ENCODE peak calls at places on chromosomes 13 and 19, in four cellular contexts. N is H1, R is K562, D is Peyer's patch. H is an unnamed sample.

GRCh38 chr19:48544856-48545750 is 6.9 kb upstream of the SULT2B1 start:
- DNase-seq in N (peak), R (no peak), D (no peak), H (no peak)

GRCh38 chr19:19459099-19459498 is 53.6 kb downstream of the GATAD2A start:
- DNase-seq in N (no peak), R (no peak), D (no peak), H (no peak)

GRCh38 chr19:54201172-54201701 is 579 bp downstream of the RPS9 start:
- DNase-seq in N (no peak), R (no peak), D (no peak), H (no peak)

GRCh38 chr13:93244141-93244917 is 17.7 kb downstream of the GPC6 start:
- DNase-seq in N (no peak), R (no peak), D (no peak), H (no peak)

GRCh38 chr13:101449971-101450748 is 2.3 kb upstream of the ITGBL1 start:
- DNase-seq in N (no peak), R (no peak), D (no peak), H (no peak)

GRCh38 chr19:53912653-53913052 is 3.6 kb downstream of the CACNG7 start:
- DNase-seq in N (peak), R (peak), D (no peak), H (no peak)

GRCh38 chr13:35818577-35819165 is 312.5 kb downstream of the DCLK1 start:
- DNase-seq in N (no peak), R (peak), D (no peak), H (no peak)

GRCh38 chr19:2495651-2496316 is 19.9 kb downstream of the GADD45B start:
- DNase-seq in N (no peak), R (no peak), D (peak), H (no peak)

GRCh38 chr19:35712529-35712909 is 5.3 kb upstream of the KMT2B start:
- DNase-seq in N (no peak), R (no peak), D (no peak), H (no peak)

GRCh38 chr13:100634686-100635085 is 39.9 kb downstream of the TMTC4 start:
- DNase-seq in N (no peak), R (no peak), D (no peak), H (no peak)

GRCh38 chr13:91540157-91540736 is 141.8 kb downstream of the GPC5 start:
- DNase-seq in N (no peak), R (peak), D (no peak), H (no peak)

GRCh38 chr19:44925114-44925891 is 10.9 kb downstream of the APOC1 start:
- DNase-seq in N (no peak), R (no peak), D (no peak), H (no peak)

GRCh38 chr13:97502192-97502591 is 68.2 kb downstream of the RAP2A start:
- DNase-seq in N (no peak), R (no peak), D (no peak), H (no peak)

GRCh38 chr13:42028113-42028799 is 20.2 kb upstream of the DGKH start:
- DNase-seq in N (no peak), R (no peak), D (peak), H (no peak)

GRCh38 chr19:6228523-6229215 is 51.1 kb downstream of the MLLT1 start:
- DNase-seq in N (no peak), R (no peak), D (peak), H (no peak)

GRCh38 chr19:18456279-18456678 is 18.3 kb upstream of the ISYNA1 start:
- DNase-seq in N (no peak), R (no peak), D (no peak), H (no peak)
- TF ChIP-seq POLR2A in N (no peak), R (no peak), D (no peak), H (no peak)

GRCh38 chr19:33324628-33325027 is 22.3 kb upstream of the CEBPA start:
- DNase-seq in N (no peak), R (no peak), D (no peak), H (no peak)
- H3K27ac ChIP-seq in N (no peak), R (no peak), D (no peak), H (no peak)

DNA sequence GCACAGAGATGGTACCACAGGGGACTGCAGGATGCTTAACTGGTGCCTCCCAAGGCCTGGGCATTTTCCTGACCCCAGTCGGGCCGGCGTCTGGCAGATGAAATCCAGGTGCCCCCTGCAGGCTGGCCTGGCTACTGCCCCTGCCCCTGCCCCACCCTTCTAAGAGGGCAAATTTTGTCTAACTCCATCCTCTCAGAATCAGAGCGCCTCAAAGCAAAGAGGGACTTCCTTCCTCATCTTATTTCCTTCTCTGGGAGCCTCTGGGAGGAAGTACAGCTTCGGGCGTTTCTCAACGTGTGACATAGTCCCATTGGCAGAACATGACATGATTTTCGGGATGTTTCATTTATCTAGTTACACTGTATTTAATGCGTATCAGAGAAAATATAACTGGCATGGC is 2.7 kb downstream of the PRKACA start:
- DNase-seq in N (peak), R (peak), D (peak), H (no peak)
- H3K4me3 ChIP-seq in N (no peak), R (no peak), D (no peak), H (no peak)

GRCh38 chr19:18418034-18418724 is 1.0 kb upstream of the SSBP4 start:
- DNase-seq in N (no peak), R (no peak), D (no peak), H (no peak)

GRCh38 chr19:18418725-18419194 is 438 bp upstream of the SSBP4 start:
- DNase-seq in N (no peak), R (peak), D (no peak), H (no peak)

GRCh38 chr19:18416778-18417249 is 2.4 kb upstream of the SSBP4 start:
- DNase-seq in N (peak), R (peak), D (peak), H (no peak)

GRCh38 chr19:18419195-18419698 is at the start of gene SSBP4:
- DNase-seq in N (peak), R (peak), D (peak), H (no peak)

DNA sequence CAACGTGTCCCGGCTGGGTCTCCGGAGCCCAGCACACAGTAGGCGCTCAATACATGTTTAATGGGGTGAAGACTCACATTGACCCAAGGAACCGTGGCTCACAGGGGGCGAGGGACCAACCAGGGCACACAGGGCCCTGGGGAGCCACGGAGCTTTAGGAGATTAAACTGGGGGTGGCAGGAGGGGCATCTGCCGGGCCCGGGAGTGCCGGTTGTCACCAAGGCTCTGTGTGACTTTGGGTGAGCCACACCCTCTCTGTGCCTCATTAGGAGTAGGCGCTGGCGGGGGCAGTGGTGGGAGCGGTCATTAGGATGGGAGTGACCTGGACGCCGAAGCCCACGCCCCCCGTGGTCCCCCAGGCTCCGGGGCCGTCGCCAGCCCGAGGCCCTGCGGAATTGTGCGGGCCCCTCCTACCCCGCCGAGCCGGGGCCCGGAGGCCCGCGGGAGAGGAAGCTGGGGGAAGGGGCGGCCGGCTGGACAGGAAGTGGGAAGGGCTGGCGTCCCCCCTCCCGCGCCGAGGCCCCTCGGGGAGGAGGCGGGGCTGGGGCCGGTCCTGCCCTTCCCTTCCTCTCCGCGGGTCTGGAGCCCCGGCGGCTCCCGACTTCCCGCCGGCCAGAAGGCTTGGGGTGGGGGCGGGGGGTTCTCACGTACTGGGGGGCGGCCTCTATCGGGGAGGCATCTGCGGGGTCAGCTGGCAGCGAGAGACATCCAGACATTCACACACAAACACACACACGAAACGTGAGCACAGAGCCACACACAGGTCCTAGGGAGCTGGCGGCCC is 1.8 kb upstream of the SSBP4 start:
- DNase-seq in N (peak), R (peak), D (no peak), H (no peak)
- TF ChIP-seq POLR2A in N (no peak), R (peak), D (no peak), H (no peak)

GRCh38 chr13:33110386-33110712 is 94.1 kb downstream of the KL start:
- DNase-seq in N (no peak), R (no peak), D (no peak), H (no peak)
- H3K27ac ChIP-seq in N (no peak), R (no peak), D (no peak), H (peak)

DNA sequence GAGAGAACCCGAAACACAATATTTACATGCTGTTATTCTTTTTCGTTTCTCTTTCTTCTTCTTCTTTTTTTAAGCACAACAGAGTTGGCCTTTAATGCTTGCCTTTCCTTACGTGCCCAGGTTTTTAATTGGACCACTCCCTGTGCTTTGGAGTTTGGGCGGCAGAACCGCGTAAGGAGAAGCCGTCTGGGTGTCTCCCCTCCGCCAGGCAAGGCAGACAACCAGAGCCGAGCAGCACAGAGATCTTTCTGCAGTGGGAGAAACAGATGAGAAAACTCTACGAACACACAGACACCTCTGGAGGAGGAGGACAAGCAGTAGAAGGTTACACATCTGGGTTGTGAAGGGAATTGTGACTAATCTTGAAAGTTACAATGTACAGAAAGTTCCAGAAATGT is 150.0 kb upstream of the UBL3 start:
- DNase-seq in N (no peak), R (no peak), D (no peak), H (no peak)
- H3K4me3 ChIP-seq in N (no peak), R (no peak), D (no peak), H (no peak)

H was measured in esophagus squamous epithelium.